ENCODE peak calls at places on chromosomes 16 and 17, in four cellular contexts. C is uterus, M is transverse colon, V is tibial nerve. W is an unnamed sample.

GRCh38 chr17:49965522-49965905 is 3.5 kb upstream of the DLX4 start:
- DNase-seq in C (no peak), M (no peak), V (no peak), W (no peak)

GRCh38 chr16:89067677-89068076 is 26.0 kb upstream of the ACSF3 start:
- DNase-seq in C (no peak), V (no peak), M (peak; percentile 71), W (no peak)

GRCh38 chr16:85720319-85720637 is 30.6 kb downstream of the C16orf74 start:
- DNase-seq in C (no peak), V (no peak), M (peak; percentile 49), W (no peak)

GRCh38 chr17:41864498-41864836 is 756 bp downstream of the KLHL11 start:
- DNase-seq in C (no peak), M (no peak), V (no peak), W (no peak)

GRCh38 chr17:8417806-8418205 is 17.9 kb upstream of the NDEL1 start:
- DNase-seq in M (no peak), V (no peak), C (no peak), W (no peak)

GRCh38 chr17:50640701-50641338 is 6.1 kb downstream of the ABCC3 start:
- DNase-seq in V (peak; percentile 22), M (no peak), C (no peak), W (no peak)

GRCh38 chr16:30394603-30395154 is 541 bp upstream of the ZNF48 start:
- DNase-seq in C (no peak), V (no peak), M (no peak), W (no peak)

GRCh38 chr16:11494433-11494832 is 92.3 kb downstream of the LITAF start:
- DNase-seq in V (no peak), C (no peak), M (no peak), W (no peak)

GRCh38 chr16:88878967-88879787 is 12.7 kb upstream of the PABPN1L start:
- DNase-seq in V (no peak), C (no peak), M (no peak), W (no peak)

GRCh38 chr17:49005140-49005539 is 8.0 kb downstream of the IGF2BP1 start:
- DNase-seq in M (no peak), C (no peak), V (no peak), W (peak; percentile 19)

GRCh38 chr17:47720754-47721533 is 12.1 kb upstream of the TBX21 start:
- DNase-seq in V (no peak), M (peak; percentile 28), C (no peak), W (no peak)

GRCh38 chr16:14444979-14445810 is 184.9 kb downstream of the PARN start:
- DNase-seq in M (no peak), V (no peak), C (no peak), W (no peak)

GRCh38 chr16:2985457-2985856 is 5.2 kb upstream of the PKMYT1 start:
- DNase-seq in C (no peak), M (no peak), V (no peak), W (no peak)

GRCh38 chr16:70689970-70690905 is 4.4 kb upstream of the MTSS2 start:
- DNase-seq in M (peak; percentile 65), C (no peak), V (no peak), W (no peak)

GRCh38 chr17:40901981-40902862 is 17.2 kb upstream of the KRT20 start:
- DNase-seq in V (no peak), C (no peak), M (peak; percentile 73), W (no peak)

GRCh38 chr16:89395150-89396142 is 94.9 kb downstream of the ANKRD11 start:
- DNase-seq in M (peak; percentile 87), C (peak; percentile 94), V (peak; percentile 96), W (peak; percentile 95)

GRCh38 chr17:80825471-80826345 is 165.9 kb upstream of the CHMP6 start:
- DNase-seq in V (no peak), C (no peak), M (no peak), W (no peak)
- TF ChIP-seq POLR2A in V (no peak), C (no peak), M (no peak), W (no peak)

GRCh38 chr17:80544655-80545498 is at the start of gene RPTOR:
- DNase-seq in M (peak; percentile 94), C (peak; percentile 90), V (peak; percentile 93), W (no peak)
- TF ChIP-seq POLR2A in M (peak; percentile 35), C (no peak), V (peak; percentile 21), W (no peak)

GRCh38 chr16:22927306-22927705 is 113.3 kb downstream of the HS3ST2 start:
- DNase-seq in V (no peak), M (no peak), C (no peak), W (no peak)

GRCh38 chr16:22934786-22935185 is 120.8 kb downstream of the HS3ST2 start:
- DNase-seq in M (no peak), V (no peak), C (no peak), W (no peak)

GRCh38 chr16:22933173-22933572 is 119.2 kb downstream of the HS3ST2 start:
- DNase-seq in C (no peak), V (no peak), M (no peak), W (no peak)

GRCh38 chr16:22928882-22929281 is 114.9 kb downstream of the HS3ST2 start:
- DNase-seq in M (no peak), V (no peak), C (no peak), W (no peak)

GRCh38 chr16:22932032-22932771 is 118.2 kb downstream of the HS3ST2 start:
- DNase-seq in V (no peak), C (no peak), M (no peak), W (no peak)
- TF ChIP-seq POLR2A in V (no peak), C (no peak), M (no peak), W (no peak)

GRCh38 chr16:19116711-19117449 is 3.1 kb downstream of the ITPRIPL2 start:
- DNase-seq in M (no peak), V (no peak), C (no peak), W (no peak)

GRCh38 chr16:19115148-19116021 is 1.6 kb downstream of the ITPRIPL2 start:
- DNase-seq in M (no peak), C (no peak), V (no peak), W (no peak)

GRCh38 chr16:19110537-19111391 is 3.0 kb upstream of the ITPRIPL2 start:
- DNase-seq in M (no peak), V (no peak), C (no peak), W (no peak)

GRCh38 chr16:19114359-19115147 is 789 bp downstream of the ITPRIPL2 start:
- DNase-seq in M (peak; percentile 69), V (peak; percentile 47), C (peak; percentile 69), W (no peak)

GRCh38 chr16:19113577-19114358 is at the start of gene ITPRIPL2:
- DNase-seq in C (peak; percentile 90), V (peak; percentile 75), M (peak; percentile 84), W (no peak)
- TF ChIP-seq POLR2A in C (peak; percentile 71), V (peak; percentile 70), M (peak; percentile 90), W (peak; percentile 49)

GRCh38 chr16:84183572-84183875 is 3.3 kb downstream of the TAF1C start:
- DNase-seq in C (no peak), V (no peak), M (no peak), W (no peak)

GRCh38 chr16:84184775-84185174 is 2.1 kb downstream of the TAF1C start:
- DNase-seq in V (no peak), M (no peak), C (no peak), W (peak; percentile 77)

GRCh38 chr16:84183911-84184310 is 2.9 kb downstream of the TAF1C start:
- DNase-seq in C (no peak), M (no peak), V (no peak), W (no peak)

GRCh38 chr16:84182680-84183571 is 3.9 kb downstream of the TAF1C start:
- DNase-seq in C (no peak), V (no peak), M (no peak), W (no peak)

GRCh38 chr16:84186685-84187437 is at the start of gene TAF1C:
- DNase-seq in C (peak; percentile 93), M (peak; percentile 95), V (peak; percentile 92), W (no peak)
- TF ChIP-seq POLR2A in C (peak; percentile 42), M (peak; percentile 43), V (no peak), W (no peak)